ENCODE peak calls at places on chromosomes 13 and 19, in five cellular contexts. Q, F, V, P and N are unnamed samples.

GRCh38 chr13:80000679-80001509 is 340.0 kb downstream of the SPRY2 start:
- DNase-seq in Q (no peak), F (no peak), V (no peak), P (no peak), N (no peak)

GRCh38 chr13:112443191-112444000 is 67.2 kb downstream of the SPACA7 start:
- DNase-seq in Q (no peak), F (no peak), V (no peak), P (no peak), N (no peak)

GRCh38 chr19:12648088-12648487 is 18.5 kb downstream of the MAN2B1 start:
- DNase-seq in Q (no peak), F (no peak), V (no peak), P (no peak), N (no peak)

GRCh38 chr13:98575009-98575866 is 1.7 kb downstream of the STK24 start:
- DNase-seq in Q (no peak), F (no peak), V (no peak), P (no peak), N (peak)

GRCh38 chr19:10078329-10078728 is 7.8 kb upstream of the SHFL start:
- DNase-seq in Q (no peak), F (no peak), V (no peak), P (no peak), N (no peak)

GRCh38 chr13:41398494-41399190 is 58.7 kb upstream of the RGCC start:
- DNase-seq in Q (no peak), F (no peak), V (no peak), P (no peak), N (no peak)

GRCh38 chr13:24267801-24268200 is 41.6 kb upstream of the C1QTNF9 start:
- DNase-seq in Q (no peak), F (no peak), V (no peak), P (no peak), N (no peak)

GRCh38 chr13:76667551-76667950 is 218.7 kb downstream of the KCTD12 start:
- DNase-seq in Q (no peak), F (no peak), V (no peak), P (no peak), N (peak)

GRCh38 chr19:8355631-8356402 is 8.1 kb upstream of the ANGPTL4 start:
- DNase-seq in Q (no peak), F (no peak), V (peak), P (no peak), N (no peak)

GRCh38 chr19:37931941-37932655 is 25.1 kb downstream of the SIPA1L3 start:
- DNase-seq in Q (peak), F (peak), V (no peak), P (no peak), N (no peak)
- TF ChIP-seq POLR2A in Q (peak), F (no peak), V (no peak), P (no peak), N (no peak)

GRCh38 chr19:1791879-1792278 is 20.2 kb downstream of the ATP8B3 start:
- DNase-seq in Q (no peak), F (no peak), V (no peak), P (no peak), N (no peak)
- TF ChIP-seq POLR2A in Q (no peak), F (no peak), V (no peak), P (no peak), N (no peak)

GRCh38 chr19:19379527-19379926 is 25.9 kb upstream of the GATAD2A start:
- DNase-seq in Q (no peak), F (no peak), V (no peak), P (no peak), N (no peak)
- TF ChIP-seq POLR2A in Q (no peak), F (no peak), V (no peak), P (no peak), N (no peak)

GRCh38 chr19:45664575-45664974 is 3.4 kb upstream of the GIPR start:
- DNase-seq in Q (peak), F (no peak), V (no peak), P (no peak), N (no peak)

GRCh38 chr19:45668342-45668871 is 386 bp downstream of the GIPR start:
- DNase-seq in Q (peak), F (no peak), V (no peak), P (no peak), N (no peak)

GRCh38 chr19:45670670-45671453 is 2.8 kb downstream of the GIPR start:
- DNase-seq in Q (peak), F (peak), V (peak), P (no peak), N (peak)

GRCh38 chr19:45663800-45664199 is 4.2 kb upstream of the GIPR start:
- DNase-seq in Q (no peak), F (no peak), V (no peak), P (no peak), N (no peak)

DNA sequence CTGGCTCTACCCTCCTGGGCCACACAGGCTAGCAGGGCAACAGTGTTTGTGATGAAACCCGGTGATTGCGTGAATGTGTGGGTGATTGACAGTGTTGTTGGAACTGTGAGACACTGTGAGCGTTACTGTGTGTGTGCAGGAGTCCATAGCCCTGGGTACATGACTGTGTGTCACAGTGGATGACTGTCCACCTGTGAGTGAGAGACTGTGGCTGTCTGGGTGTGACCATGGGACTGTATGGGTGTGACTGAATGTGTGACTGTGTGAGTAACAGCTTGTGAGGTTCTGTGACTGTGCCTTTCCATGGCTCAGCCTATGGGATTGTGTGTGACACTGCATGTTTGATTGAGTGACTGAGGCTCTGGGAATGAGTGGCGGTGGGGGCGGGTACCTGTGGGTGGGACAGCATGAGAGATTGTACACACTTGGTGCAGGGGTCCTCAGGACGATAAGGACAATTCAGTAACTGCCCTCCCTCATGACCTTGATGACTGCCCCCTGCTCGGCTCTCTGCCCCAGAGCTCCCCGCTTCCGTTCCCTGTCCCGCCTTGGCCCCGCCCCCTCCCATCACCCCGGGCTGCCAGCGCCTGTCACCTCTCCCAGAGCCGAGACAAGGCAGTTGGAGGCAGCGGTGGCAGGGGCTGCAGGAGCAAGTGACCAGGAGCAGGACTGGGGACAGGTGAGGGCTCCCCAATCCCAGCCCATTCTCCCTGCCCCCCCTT is at the start of gene GIPR:
- DNase-seq in Q (peak), F (no peak), V (no peak), P (no peak), N (peak)
- TF ChIP-seq POLR2A in Q (peak), F (no peak), V (no peak), P (no peak), N (no peak)